ENCODE peak calls at places on chromosomes 12 and 14, in five cellular contexts. K, D, Z, L and Q are unnamed samples.

GRCh38 chr12:100953677-100954076 is 159.1 kb downstream of the ANO4 start:
- DNase-seq in K (no peak), D (no peak), Z (no peak), L (no peak), Q (no peak)

GRCh38 chr12:49744363-49744885 is 3.1 kb downstream of the TMBIM6 start:
- DNase-seq in K (no peak), D (no peak), Z (no peak), L (no peak), Q (no peak)

GRCh38 chr12:92462049-92462448 is 240.7 kb upstream of the PLEKHG7 start:
- DNase-seq in K (no peak), D (no peak), Z (no peak), L (no peak), Q (no peak)

GRCh38 chr12:104665296-104665695 is 208.5 kb downstream of the CHST11 start:
- DNase-seq in K (no peak), D (no peak), Z (no peak), L (no peak), Q (no peak)

GRCh38 chr12:78977463-78977862 is 112.9 kb downstream of the SYT1 start:
- DNase-seq in K (no peak), D (no peak), Z (no peak), L (no peak), Q (no peak)

GRCh38 chr12:71645268-71645667 is 18.4 kb downstream of the ZFC3H1 start:
- DNase-seq in K (no peak), D (no peak), Z (no peak), L (no peak), Q (no peak)

GRCh38 chr12:130619378-130619970 is 96.6 kb downstream of the RIMBP2 start:
- DNase-seq in K (no peak), D (no peak), Z (no peak), L (no peak), Q (no peak)

GRCh38 chr12:99810718-99811593 is 163.4 kb downstream of the GARIN6 start:
- DNase-seq in K (no peak), D (no peak), Z (no peak), L (no peak), Q (no peak)

GRCh38 chr12:84508325-84508861 is 404.2 kb downstream of the SLC6A15 start:
- DNase-seq in K (peak), D (no peak), Z (no peak), L (no peak), Q (no peak)

GRCh38 chr12:24943947-24944597 is 4.8 kb downstream of the BCAT1 start:
- DNase-seq in K (no peak), D (no peak), Z (no peak), L (no peak), Q (no peak)

GRCh38 chr12:12890492-12890814 is 909 bp upstream of the GPRC5A start:
- DNase-seq in K (no peak), D (peak), Z (no peak), L (no peak), Q (no peak)

GRCh38 chr12:76074701-76075336 is 9.7 kb downstream of the NAP1L1 start:
- DNase-seq in K (no peak), D (no peak), Z (no peak), L (no peak), Q (no peak)

GRCh38 chr12:109477963-109478315 is 505 bp downstream of the UBE3B start:
- DNase-seq in K (no peak), D (no peak), Z (no peak), L (no peak), Q (no peak)

GRCh38 chr12:109475121-109475520 is 2.0 kb downstream of the KCTD10 start:
- DNase-seq in K (no peak), D (no peak), Z (no peak), L (no peak), Q (no peak)

GRCh38 chr12:109476807-109477184 is 304 bp downstream of the KCTD10 start:
- DNase-seq in K (no peak), D (no peak), Z (no peak), L (no peak), Q (no peak)

GRCh38 chr12:109475993-109476806 is 900 bp downstream of the KCTD10 start:
- DNase-seq in K (no peak), D (no peak), Z (no peak), L (no peak), Q (no peak)

DNA sequence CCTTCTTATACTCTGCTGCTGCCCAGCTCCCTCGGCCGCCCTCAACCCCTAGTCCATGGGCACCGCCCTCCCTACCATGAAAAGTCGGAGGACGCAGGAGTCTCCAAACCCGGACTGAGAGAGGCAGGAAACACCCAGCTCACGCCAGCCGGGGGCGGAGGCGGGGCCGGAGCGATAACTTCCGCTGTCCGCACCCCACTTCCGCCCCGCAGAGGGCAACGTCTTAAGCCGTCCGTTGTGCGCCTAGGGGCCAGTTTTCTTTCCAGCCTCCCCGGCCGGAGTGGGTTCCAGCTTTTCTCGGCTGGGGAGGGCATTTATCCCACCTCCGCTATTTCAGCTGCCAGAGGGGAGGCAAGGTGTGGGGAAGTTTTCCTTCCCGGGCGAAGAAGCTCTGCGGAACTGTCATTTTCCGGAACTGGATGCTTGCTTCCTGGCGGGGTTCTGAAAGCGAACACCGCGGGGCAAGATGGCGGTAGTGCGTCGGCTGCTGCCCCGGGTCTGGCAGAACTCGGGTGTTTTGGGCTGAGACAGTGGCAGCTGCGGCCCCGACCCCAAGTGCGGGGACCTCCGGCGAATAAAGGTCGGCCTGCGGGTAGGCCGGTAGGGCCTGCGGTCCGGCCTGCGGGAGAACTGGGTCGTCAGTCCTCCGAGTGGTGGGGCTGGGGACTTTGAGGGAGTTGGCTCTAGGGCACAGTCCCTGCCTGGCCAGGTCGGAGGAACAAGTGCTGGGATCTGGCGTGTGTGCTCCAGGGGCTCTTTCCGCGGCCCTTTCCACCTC is at the start of the genes KCTD10 and UBE3B:
- DNase-seq in K (peak), D (peak), Z (peak), L (peak), Q (peak)
- TF ChIP-seq CTCF in K (no peak), D (no peak), Z (no peak), L (no peak), Q (peak)

GRCh38 chr14:89540009-89540829 is 123.2 kb upstream of the FOXN3 start:
- DNase-seq in K (no peak), D (no peak), Z (no peak), L (no peak), Q (no peak)

GRCh38 chr14:89540830-89541470 is 123.9 kb upstream of the FOXN3 start:
- DNase-seq in K (peak), D (no peak), Z (no peak), L (no peak), Q (no peak)

GRCh38 chr14:89534896-89535615 is 118.0 kb upstream of the FOXN3 start:
- DNase-seq in K (no peak), D (no peak), Z (no peak), L (no peak), Q (no peak)

GRCh38 chr14:89533761-89534160 is 116.7 kb upstream of the FOXN3 start:
- DNase-seq in K (no peak), D (no peak), Z (no peak), L (no peak), Q (no peak)

GRCh38 chr14:89537911-89538310 is 120.9 kb upstream of the FOXN3 start:
- DNase-seq in K (no peak), D (no peak), Z (no peak), L (no peak), Q (no peak)
- TF ChIP-seq CTCF in K (no peak), D (no peak), Z (no peak), L (peak), Q (peak)

DNA sequence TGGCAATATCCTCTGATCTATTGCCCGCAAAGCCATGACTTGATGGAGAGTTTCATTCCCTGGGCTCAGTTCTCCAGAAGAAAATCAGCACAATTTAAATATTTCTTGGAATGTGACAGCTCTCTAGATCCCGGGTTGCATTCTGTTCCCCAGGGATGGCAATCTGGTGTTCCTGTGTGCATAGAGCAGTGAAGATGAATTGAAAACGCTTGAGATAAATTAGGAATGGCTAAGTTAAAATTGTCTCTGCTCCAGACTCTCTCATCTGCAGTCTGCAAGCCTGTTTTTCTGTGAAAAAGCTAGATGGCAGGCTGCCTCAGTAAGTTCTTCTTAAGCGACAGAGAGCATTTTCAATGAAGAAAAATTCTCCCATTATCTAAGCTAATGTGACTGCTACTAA is 582.5 kb upstream of the MGAT4C start:
- DNase-seq in K (no peak), D (no peak), Z (no peak), L (peak), Q (no peak)
- TF ChIP-seq CTCF in K (no peak), D (no peak), Z (peak), L (no peak), Q (peak)

GRCh38 chr12:51025748-51026654 is at the start of gene SLC11A2:
- DNase-seq in K (peak), D (peak), Z (peak), L (peak), Q (peak)
- TF ChIP-seq CTCF in K (no peak), D (no peak), Z (no peak), L (no peak), Q (no peak)

GRCh38 chr14:57573193-57573592 is 79.5 kb upstream of the CCDC198 start:
- DNase-seq in K (no peak), D (no peak), Z (no peak), L (no peak), Q (no peak)

GRCh38 chr14:57578427-57579220 is 85.0 kb upstream of the CCDC198 start:
- DNase-seq in K (no peak), D (no peak), Z (no peak), L (no peak), Q (no peak)

GRCh38 chr14:57576498-57576897 is 82.8 kb upstream of the CCDC198 start:
- DNase-seq in K (no peak), D (no peak), Z (no peak), L (no peak), Q (no peak)

GRCh38 chr14:57575482-57575881 is 81.8 kb upstream of the CCDC198 start:
- DNase-seq in K (no peak), D (no peak), Z (no peak), L (no peak), Q (no peak)

GRCh38 chr14:57574617-57575288 is 81.1 kb upstream of the CCDC198 start:
- DNase-seq in K (no peak), D (no peak), Z (no peak), L (no peak), Q (no peak)
- TF ChIP-seq CTCF in K (peak), D (no peak), Z (no peak), L (no peak), Q (peak)

GRCh38 chr12:131848753-131849152 is 20.6 kb downstream of the MMP17 start:
- DNase-seq in K (no peak), D (no peak), Z (no peak), L (no peak), Q (no peak)

GRCh38 chr12:131851741-131852550 is 23.8 kb downstream of the MMP17 start:
- DNase-seq in K (no peak), D (no peak), Z (no peak), L (no peak), Q (peak)

GRCh38 chr12:131852551-131853299 is 24.5 kb downstream of the MMP17 start:
- DNase-seq in K (no peak), D (no peak), Z (no peak), L (no peak), Q (peak)

GRCh38 chr12:131849700-131850553 is 21.7 kb downstream of the MMP17 start:
- DNase-seq in K (no peak), D (no peak), Z (no peak), L (no peak), Q (peak)

GRCh38 chr12:131850856-131851559 is 22.8 kb downstream of the MMP17 start:
- DNase-seq in K (no peak), D (no peak), Z (no peak), L (no peak), Q (peak)
- TF ChIP-seq CTCF in K (peak), D (no peak), Z (no peak), L (no peak), Q (peak)

GRCh38 chr12:7879246-7879645 is 6.5 kb upstream of the SLC2A14 start:
- DNase-seq in K (no peak), D (no peak), Z (no peak), L (no peak), Q (no peak)
- TF ChIP-seq CTCF in K (no peak), D (no peak), Z (no peak), L (no peak), Q (no peak)

DNA sequence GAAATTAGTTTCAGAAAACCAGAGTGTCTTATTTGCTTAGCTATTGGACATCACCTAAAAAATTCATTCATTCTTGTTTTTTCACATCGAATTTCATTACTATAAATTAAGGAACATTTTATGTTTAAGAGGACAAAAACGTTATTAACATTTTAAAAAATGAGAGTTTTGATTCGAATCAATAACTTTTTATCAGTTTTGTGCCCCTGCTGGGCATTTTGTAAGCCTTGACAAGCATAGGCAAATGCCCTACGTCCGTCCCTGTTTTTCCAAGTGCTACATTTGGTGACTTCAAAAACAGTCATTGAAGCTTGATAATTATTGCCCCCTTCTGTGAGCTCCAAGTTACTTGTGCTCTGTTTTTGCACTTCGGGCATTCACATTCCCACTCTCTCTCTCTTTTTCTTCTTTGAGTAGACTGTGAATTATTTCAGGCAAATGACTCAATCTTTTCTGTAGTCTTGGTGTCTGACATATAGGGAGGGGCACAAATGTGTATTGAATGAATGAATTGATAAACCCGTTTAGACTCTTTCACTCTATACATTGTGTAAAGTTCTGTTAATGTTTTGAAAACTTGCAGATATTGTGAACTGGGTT is 1.2 kb downstream of the APAF1 start:
- DNase-seq in K (no peak), D (peak), Z (no peak), L (no peak), Q (no peak)
- TF ChIP-seq CTCF in K (no peak), D (no peak), Z (no peak), L (no peak), Q (peak)